ENCODE peak calls at places on chromosomes 1 and 21, in four cellular contexts. J is DMS53, W is ovary, U is A172. T is an unnamed sample.

GRCh38 chr1:10630661-10631120 is 155.9 kb downstream of the PEX14 start:
- DNase-seq in J (no peak), W (no peak), U (no peak), T (no peak)

GRCh38 chr1:90512441-90512840 is 204.7 kb downstream of the BARHL2 start:
- DNase-seq in J (no peak), W (no peak), U (no peak), T (no peak)

GRCh38 chr1:117077267-117077666 is 17.1 kb downstream of the TTF2 start:
- DNase-seq in J (no peak), W (no peak), U (peak), T (peak)

GRCh38 chr1:247079141-247079874 is 697 bp upstream of the ZNF670 start:
- DNase-seq in J (peak), W (no peak), U (no peak), T (no peak)

GRCh38 chr1:245704765-245705164 is 550.0 kb downstream of the KIF26B start:
- DNase-seq in J (no peak), W (no peak), U (peak), T (no peak)

GRCh38 chr1:184930232-184930631 is 44.1 kb downstream of the NIBAN1 start:
- DNase-seq in J (peak), W (no peak), U (no peak), T (no peak)

GRCh38 chr1:84434081-84434755 is 35.9 kb downstream of the DNASE2B start:
- DNase-seq in J (no peak), W (no peak), U (no peak), T (no peak)

GRCh38 chr1:182415789-182416188 is 15.3 kb upstream of the TEDDM1 start:
- DNase-seq in J (no peak), W (no peak), U (no peak), T (no peak)

GRCh38 chr1:198778049-198778448 is 139.2 kb downstream of the PTPRC start:
- DNase-seq in J (no peak), W (no peak), U (peak), T (no peak)

GRCh38 chr1:200610846-200611245 is 9.7 kb downstream of the KIF14 start:
- DNase-seq in J (peak), W (no peak), U (peak), T (no peak)

GRCh38 chr1:1437904-1438376 is 2.5 kb downstream of the VWA1 start:
- DNase-seq in J (peak), W (no peak), U (peak), T (no peak)

GRCh38 chr1:13605159-13605558 is 21.5 kb downstream of the PDPN start:
- DNase-seq in J (no peak), W (no peak), U (no peak), T (no peak)

GRCh38 chr1:55399385-55399784 is 184.2 kb upstream of the USP24 start:
- DNase-seq in J (no peak), W (no peak), U (no peak), T (no peak)

GRCh38 chr1:75426688-75427087 is 184.2 kb downstream of the SLC44A5 start:
- DNase-seq in J (peak), W (no peak), U (no peak), T (no peak)

GRCh38 chr1:153963850-153964331 is 554 bp upstream of the SLC39A1 start:
- DNase-seq in J (peak), W (peak), U (peak), T (no peak)

GRCh38 chr1:210587547-210587946 is 258.8 kb downstream of the HHAT start:
- DNase-seq in J (no peak), W (no peak), U (peak), T (no peak)

GRCh38 chr21:45326169-45326833 is 38.6 kb upstream of the POFUT2 start:
- DNase-seq in J (no peak), W (peak), U (no peak), T (no peak)

GRCh38 chr1:905071-905749 is 18.5 kb upstream of the SAMD11 start:
- DNase-seq in J (no peak), W (peak), U (no peak), T (no peak)

GRCh38 chr1:61053712-61054608 is 28.4 kb upstream of the NFIA start:
- DNase-seq in J (peak), W (peak), U (no peak), T (no peak)

GRCh38 chr1:199279872-199280649 is 641.2 kb downstream of the PTPRC start:
- DNase-seq in J (no peak), W (no peak), U (no peak), T (no peak)

T was measured in pulmonary artery endothelial cell.